ENCODE peak calls at places on chromosomes 12 and 14, in four cellular contexts. C is neural progenitor cell, H is tibial artery, M is left ventricle myocardium inferior. Z is an unnamed sample. For H3K4me1, the result is how much of the 10 kb centered on the place peaks cover.

GRCh38 chr12:15541996-15542631 is 219.8 kb downstream of the PTPRO start:
- DNase-seq in H (no peak), C (no peak), M (no peak), Z (no peak)

GRCh38 chr12:15276088-15276698 is 46.1 kb upstream of the PTPRO start:
- DNase-seq in M (no peak), C (peak), H (no peak), Z (no peak)

GRCh38 chr14:105477659-105478623 is 3.3 kb downstream of the CRIP2 start:
- DNase-seq in H (no peak), C (peak), M (peak), Z (no peak)

GRCh38 chr12:58365087-58365390 is 423.7 kb downstream of the ATP23 start:
- DNase-seq in C (no peak), M (no peak), H (no peak), Z (no peak)

GRCh38 chr12:49702676-49703228 is 4.5 kb downstream of the FMNL3 start:
- DNase-seq in C (no peak), H (no peak), M (no peak), Z (no peak)

GRCh38 chr14:102654298-102654697 is 61.8 kb downstream of the RCOR1 start:
- DNase-seq in M (no peak), H (no peak), C (no peak), Z (no peak)

GRCh38 chr12:16294589-16294988 is 17.1 kb upstream of the SLC15A5 start:
- DNase-seq in C (no peak), H (no peak), M (no peak), Z (no peak)

GRCh38 chr12:26465419-26466097 is 270.2 kb downstream of the SSPN start:
- DNase-seq in M (no peak), C (peak), H (no peak), Z (no peak)

GRCh38 chr12:54014315-54015209 is 5.8 kb downstream of the HOXC8 start:
- DNase-seq in M (no peak), C (no peak), H (no peak), Z (no peak)

GRCh38 chr12:11622774-11623375 is 26.6 kb upstream of the ETV6 start:
- DNase-seq in M (no peak), H (no peak), C (no peak), Z (no peak)

GRCh38 chr14:95701846-95702221 is 12.1 kb downstream of the TCL1A start:
- DNase-seq in M (no peak), C (no peak), H (no peak), Z (no peak)

GRCh38 chr12:95228617-95229016 is 11.0 kb downstream of the VEZT start:
- DNase-seq in M (no peak), H (no peak), C (no peak), Z (no peak)

GRCh38 chr12:2454778-2455177 is 340.0 kb upstream of the FKBP4 start:
- DNase-seq in M (no peak), C (no peak), H (no peak), Z (no peak)

GRCh38 chr14:37369446-37369845 is 171.7 kb downstream of the MIPOL1 start:
- DNase-seq in H (no peak), C (no peak), M (no peak), Z (no peak)

GRCh38 chr12:94640134-94640928 is 10.0 kb downstream of the TMCC3 start:
- DNase-seq in C (no peak), M (no peak), H (no peak), Z (no peak)

GRCh38 chr12:130835436-130835835 is 3.6 kb downstream of the STX2 start:
- DNase-seq in M (no peak), H (no peak), C (no peak), Z (no peak)

GRCh38 chr12:71582925-71583324 is 80.7 kb downstream of the ZFC3H1 start:
- DNase-seq in M (no peak), C (no peak), H (no peak), Z (no peak)

GRCh38 chr12:3999904-4000303 is 126.7 kb upstream of the PARP11 start:
- DNase-seq in M (no peak), C (no peak), H (no peak), Z (no peak)

GRCh38 chr12:94832780-94833760 is 170.4 kb downstream of the NDUFA12 start:
- DNase-seq in C (peak), H (no peak), M (no peak), Z (no peak)

GRCh38 chr12:66584673-66585072 is 94.2 kb downstream of the GRIP1 start:
- DNase-seq in C (no peak), M (no peak), H (no peak), Z (no peak)

GRCh38 chr12:4743046-4743445 is 22.8 kb downstream of the GALNT8 start:
- DNase-seq in H (no peak), C (peak), M (no peak), Z (no peak)

GRCh38 chr12:109065154-109065852 is 12.9 kb downstream of the USP30 start:
- DNase-seq in H (no peak), M (no peak), C (no peak), Z (no peak)

GRCh38 chr12:113467514-113468364 is 3.9 kb downstream of the LHX5 start:
- DNase-seq in H (no peak), M (no peak), C (peak), Z (no peak)

GRCh38 chr14:49962616-49963015 is 69.7 kb downstream of the ARF6 start:
- DNase-seq in C (no peak), M (no peak), H (no peak), Z (no peak)

GRCh38 chr12:127720334-127720733 is 546.6 kb upstream of the TMEM132C start:
- DNase-seq in H (no peak), M (no peak), C (no peak), Z (no peak)

GRCh38 chr12:19739195-19739776 is 300.0 kb downstream of the AEBP2 start:
- DNase-seq in H (no peak), M (no peak), C (peak), Z (no peak)

GRCh38 chr12:89162704-89163261 is 189.5 kb downstream of the DUSP6 start:
- DNase-seq in M (peak), C (no peak), H (peak), Z (peak)

GRCh38 chr12:123761841-123762714 is at the start of gene DNAH10:
- DNase-seq in C (peak), M (no peak), H (no peak), Z (no peak)

GRCh38 chr14:53942970-53943750 is 13.5 kb downstream of the BMP4 start:
- DNase-seq in H (no peak), C (peak), M (no peak), Z (no peak)

GRCh38 chr12:57476993-57477709 is 2.5 kb downstream of the ARHGAP9 start:
- DNase-seq in M (no peak), C (no peak), H (no peak), Z (no peak)

GRCh38 chr14:35701531-35701930 is 107.6 kb downstream of the RALGAPA1 start:
- DNase-seq in H (no peak), C (no peak), M (no peak), Z (no peak)

GRCh38 chr12:1346126-1346525 is 248.3 kb downstream of the FBXL14 start:
- DNase-seq in C (no peak), H (no peak), M (no peak), Z (no peak)

GRCh38 chr14:69288001-69288771 is 28.2 kb downstream of the GALNT16 start:
- DNase-seq in H (peak), M (peak), C (peak), Z (no peak)

GRCh38 chr12:104503191-104503590 is 46.4 kb downstream of the CHST11 start:
- DNase-seq in H (no peak), C (no peak), M (no peak), Z (no peak)
- H3K4me1 ChIP-seq in H (under half), C (under half), M (under half), Z (under half)

GRCh38 chr14:68230941-68231717 is 411.6 kb downstream of the RAD51B start:
- DNase-seq in M (no peak), C (no peak), H (no peak), Z (no peak)
- H3K27ac ChIP-seq in M (peak), C (peak), H (peak), Z (no peak)

GRCh38 chr12:52063081-52063985 is 6.4 kb upstream of the ATG101 start:
- DNase-seq in H (no peak), C (no peak), M (peak), Z (no peak)

GRCh38 chr12:52061470-52062166 is 8.2 kb upstream of the ATG101 start:
- DNase-seq in M (no peak), C (peak), H (no peak), Z (no peak)

GRCh38 chr12:52063986-52064649 is 5.7 kb upstream of the ATG101 start:
- DNase-seq in H (no peak), M (peak), C (no peak), Z (no peak)

GRCh38 chr12:52060498-52061177 is 9.1 kb upstream of the ATG101 start:
- DNase-seq in H (no peak), C (no peak), M (no peak), Z (no peak)

DNA sequence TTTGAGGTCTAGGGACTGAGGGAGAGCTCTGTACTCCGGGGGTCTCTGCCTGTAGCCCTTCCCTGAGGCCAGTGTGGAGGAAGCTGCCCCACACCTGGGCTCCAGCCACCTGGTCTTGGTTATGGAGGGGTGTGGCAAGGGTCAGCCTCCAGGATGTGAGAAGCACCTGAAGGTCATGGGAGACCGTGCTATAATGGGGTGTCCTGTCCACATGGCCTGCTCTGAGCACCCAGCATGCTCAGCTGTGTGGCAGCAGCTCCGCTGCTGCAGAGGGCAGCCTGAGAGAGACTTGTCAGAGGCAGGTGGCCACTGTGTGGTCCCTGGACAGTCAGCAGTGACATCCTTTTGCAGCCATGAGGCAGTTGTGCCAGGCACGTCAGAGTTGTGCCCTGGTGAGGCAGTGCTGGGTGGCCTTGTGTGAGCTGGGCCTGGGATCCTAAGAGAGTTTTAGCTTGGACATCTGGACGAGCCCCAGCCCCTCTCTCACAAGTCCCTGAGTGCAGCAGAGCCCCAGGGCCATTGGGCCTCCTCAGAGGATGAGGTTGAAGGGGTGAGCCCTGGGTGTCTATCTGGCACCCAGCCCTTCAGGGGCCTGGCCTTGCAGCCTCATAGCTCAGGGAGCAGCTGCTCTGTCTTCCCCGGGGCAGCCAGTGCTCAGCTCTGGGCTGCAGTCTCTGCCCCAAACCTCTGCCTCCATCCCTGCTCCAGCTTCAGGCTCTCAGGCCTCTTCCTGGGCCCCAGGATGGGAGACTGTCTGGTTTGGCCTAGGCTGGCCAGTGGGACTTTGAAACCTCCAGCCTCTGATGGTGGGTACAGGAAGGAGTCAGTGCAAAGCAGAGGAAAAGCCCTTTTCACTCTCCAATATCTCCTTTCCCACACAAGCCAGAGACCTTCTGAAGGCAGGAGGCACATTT is 7.4 kb upstream of the ATG101 start:
- DNase-seq in H (no peak), M (no peak), C (no peak), Z (no peak)
- H3K4me1 ChIP-seq in H (under half), M (under half), C (under half), Z (under half)

DNA sequence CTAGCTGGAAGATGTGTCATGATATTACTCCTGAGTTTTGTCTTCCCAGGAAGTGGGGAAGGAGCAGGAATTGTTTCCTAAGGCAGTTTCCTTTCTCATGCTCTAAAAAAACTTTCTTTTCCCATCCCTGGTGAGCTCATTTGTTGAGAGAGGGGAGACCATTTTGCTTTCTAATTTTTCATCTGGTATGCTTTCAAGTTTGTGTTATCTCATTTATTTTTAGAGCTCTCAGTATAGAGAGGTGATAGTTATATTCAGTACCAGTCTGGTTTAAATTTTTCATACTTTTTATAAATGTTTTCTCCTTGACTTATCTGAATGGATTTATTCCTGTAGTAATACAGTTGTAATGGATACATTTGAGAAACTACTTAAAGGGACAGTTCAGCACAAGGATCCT is 79.6 kb downstream of the FBXW8 start:
- DNase-seq in C (no peak), H (no peak), M (no peak), Z (no peak)
- H3K27ac ChIP-seq in C (no peak), H (no peak), M (peak), Z (no peak)

GRCh38 chr12:114679452-114679875 is 4.5 kb downstream of the TBX3 start:
- DNase-seq in H (no peak), M (no peak), C (peak), Z (no peak)

GRCh38 chr12:114680498-114681148 is 3.4 kb downstream of the TBX3 start:
- DNase-seq in C (no peak), H (no peak), M (no peak), Z (no peak)

GRCh38 chr12:114678718-114679117 is 5.3 kb downstream of the TBX3 start:
- DNase-seq in M (no peak), H (no peak), C (no peak), Z (no peak)

GRCh38 chr12:114681149-114681849 is 2.7 kb downstream of the TBX3 start:
- DNase-seq in H (no peak), C (no peak), M (no peak), Z (no peak)

GRCh38 chr12:114679942-114680341 is 4.0 kb downstream of the TBX3 start:
- DNase-seq in C (no peak), M (no peak), H (no peak), Z (no peak)
- H3K4me1 ChIP-seq in C (under half), M (half or more), H (under half), Z (under half)

GRCh38 chr12:6393109-6393508 is 9.1 kb downstream of the LTBR start:
- DNase-seq in H (no peak), C (no peak), M (no peak), Z (no peak)
- H3K27ac ChIP-seq in H (no peak), C (no peak), M (peak), Z (no peak)